ENCODE peak calls at places on chromosomes 4 and X, in ten cellular contexts. X, J, A, E, N, V, U, D, Q and G are unnamed samples.
A peak's percentile ranks its signal among the peaks of the same experiment; 100 is the strongest.

GRCh38 chr4:98260579-98261290 is 449 bp upstream of the RAP1GDS1 start:
- DNase-seq in D (peak; percentile 96), A (peak; percentile 83), X (peak; percentile 79), Q (peak; percentile 94), N (peak; percentile 91), U (no peak), E (peak; percentile 91), V (peak; percentile 94), J (peak; percentile 99), G (peak; percentile 90)

GRCh38 chrX:106791495-106791894 is 11.0 kb upstream of the TBC1D8B start:
- DNase-seq in D (no peak), U (no peak), V (peak; percentile 54), X (no peak), A (no peak), N (peak; percentile 14), J (no peak), Q (no peak), E (no peak), G (no peak)

GRCh38 chr4:148986951-148987350 is 544.7 kb upstream of the NR3C2 start:
- DNase-seq in Q (no peak), E (no peak), U (no peak), D (no peak), X (no peak), J (no peak), V (no peak), N (no peak), A (no peak), G (no peak)

GRCh38 chr4:7649741-7650531 is 215.2 kb upstream of the PSAPL1 start:
- DNase-seq in D (no peak), X (no peak), E (no peak), Q (peak; percentile 30), J (peak; percentile 84), V (peak; percentile 19), U (peak; percentile 9), A (peak; percentile 19), N (no peak), G (no peak)

GRCh38 chr4:7399433-7400234 is 35.1 kb downstream of the PSAPL1 start:
- DNase-seq in Q (no peak), J (no peak), A (no peak), X (no peak), V (no peak), D (no peak), U (no peak), E (no peak), N (no peak), G (no peak)

GRCh38 chr4:45437381-45437780 is 686.5 kb downstream of the GABRG1 start:
- DNase-seq in E (no peak), V (no peak), A (no peak), N (no peak), U (no peak), J (no peak), D (no peak), Q (no peak), X (no peak), G (no peak)

GRCh38 chr4:129604632-129605031 is 508.7 kb downstream of the C4orf33 start:
- DNase-seq in J (no peak), V (no peak), U (no peak), E (no peak), D (no peak), X (no peak), N (no peak), A (no peak), Q (no peak), G (no peak)

GRCh38 chr4:124123181-124123580 is 589.4 kb downstream of the ANKRD50 start:
- DNase-seq in N (no peak), X (no peak), V (no peak), U (no peak), A (no peak), E (no peak), Q (no peak), J (no peak), D (no peak), G (no peak)

GRCh38 chrX:49137492-49137891 is 14.0 kb upstream of the GPKOW start:
- DNase-seq in E (no peak), J (no peak), X (no peak), U (peak; percentile 44), D (peak; percentile 52), N (no peak), V (no peak), A (no peak), Q (no peak), G (peak; percentile 28)

GRCh38 chrX:330726-331144 is 12.1 kb upstream of the GTPBP6 start:
- DNase-seq in X (no peak), E (no peak), N (no peak), A (no peak), Q (no peak), D (no peak), J (no peak), U (no peak), V (no peak), G (no peak)

GRCh38 chrX:580020-580419 is 50.6 kb upstream of the SHOX start:
- DNase-seq in D (no peak), V (no peak), Q (no peak), E (no peak), U (no peak), A (no peak), J (no peak), X (no peak), N (no peak), G (no peak)

GRCh38 chr4:90142091-90142490 is 14.9 kb downstream of the CCSER1 start:
- DNase-seq in A (no peak), N (peak; percentile 66), X (no peak), Q (no peak), E (no peak), V (no peak), D (no peak), J (no peak), U (no peak), G (no peak)

GRCh38 chr4:120672558-120673147 is 249.9 kb downstream of the PRDM5 start:
- DNase-seq in J (no peak), U (no peak), X (no peak), Q (no peak), D (no peak), A (no peak), E (no peak), N (no peak), V (no peak), G (no peak)

GRCh38 chrX:39957816-39958561 is 139.8 kb downstream of the BCOR start:
- DNase-seq in E (no peak), A (no peak), U (no peak), Q (no peak), D (peak; percentile 12), X (no peak), J (peak; percentile 70), N (no peak), V (peak; percentile 64), G (peak; percentile 36)

GRCh38 chr4:576991-577498 is 950 bp upstream of the TMEM271 start:
- DNase-seq in J (peak; percentile 13), V (no peak), U (no peak), E (no peak), Q (no peak), A (no peak), X (no peak), D (no peak), N (no peak), G (no peak)